ENCODE peak calls at places on chromosomes 13 and 19, in five cellular contexts. I, A, E, O and K are unnamed samples. For H3K27me3, the result is how much of the 10 kb centered on the place peaks cover.

GRCh38 chr13:69109891-69110525 is 997.6 kb upstream of the ATXN8OS start:
- DNase-seq in I (no peak), A (no peak), E (peak), O (no peak), K (no peak)

GRCh38 chr19:3522421-3523360 is 16.3 kb upstream of the TEKTIP1 start:
- DNase-seq in I (no peak), A (no peak), E (no peak), O (no peak), K (no peak)

GRCh38 chr19:13986348-13986904 is 19.7 kb downstream of the RFX1 start:
- DNase-seq in I (peak), A (no peak), E (peak), O (peak), K (peak)

GRCh38 chr13:50584856-50585580 is 258.5 kb downstream of the DLEU7 start:
- DNase-seq in I (no peak), A (no peak), E (peak), O (no peak), K (no peak)

GRCh38 chr13:20525601-20526544 is at the start of gene CRYL1:
- DNase-seq in I (peak), A (peak), E (peak), O (peak), K (peak)

GRCh38 chr13:106232680-106233079 is 302.8 kb downstream of the EFNB2 start:
- DNase-seq in I (no peak), A (peak), E (no peak), O (no peak), K (no peak)

GRCh38 chr13:77800219-77800618 is 102.7 kb downstream of the SLAIN1 start:
- DNase-seq in I (no peak), A (no peak), E (no peak), O (no peak), K (no peak)

GRCh38 chr19:12913011-12913561 is 6.0 kb downstream of the SYCE2 start:
- DNase-seq in I (no peak), A (peak), E (peak), O (peak), K (no peak)

GRCh38 chr19:11047856-11048255 is 41.4 kb upstream of the LDLR start:
- DNase-seq in I (no peak), A (no peak), E (no peak), O (no peak), K (no peak)
- TF ChIP-seq CTCF in I (no peak), A (no peak), E (no peak), O (no peak), K (no peak)

DNA sequence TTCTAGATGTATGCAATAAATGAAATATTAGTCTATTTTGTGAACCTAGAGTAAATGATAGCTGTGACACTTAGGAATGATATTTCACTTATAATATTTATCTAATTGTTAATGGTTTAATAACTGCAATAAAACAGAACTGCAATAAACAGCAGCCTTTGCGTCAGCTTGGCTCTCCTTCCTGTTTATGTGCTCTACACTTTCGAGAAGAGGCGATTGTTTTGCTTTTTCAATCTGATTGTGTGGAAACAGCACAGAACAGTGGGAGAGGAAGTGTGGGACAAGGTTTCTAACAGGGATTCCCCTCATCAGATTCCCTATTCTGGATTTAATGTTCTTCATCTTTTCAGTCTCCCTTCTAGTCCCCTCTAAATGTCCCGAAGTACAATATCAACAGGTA is 17.3 kb upstream of the TRPC4 start:
- DNase-seq in I (no peak), A (no peak), E (no peak), O (no peak), K (no peak)
- H3K27me3 ChIP-seq in I (under half), A (under half), E (under half), O (under half), K (under half)

DNA sequence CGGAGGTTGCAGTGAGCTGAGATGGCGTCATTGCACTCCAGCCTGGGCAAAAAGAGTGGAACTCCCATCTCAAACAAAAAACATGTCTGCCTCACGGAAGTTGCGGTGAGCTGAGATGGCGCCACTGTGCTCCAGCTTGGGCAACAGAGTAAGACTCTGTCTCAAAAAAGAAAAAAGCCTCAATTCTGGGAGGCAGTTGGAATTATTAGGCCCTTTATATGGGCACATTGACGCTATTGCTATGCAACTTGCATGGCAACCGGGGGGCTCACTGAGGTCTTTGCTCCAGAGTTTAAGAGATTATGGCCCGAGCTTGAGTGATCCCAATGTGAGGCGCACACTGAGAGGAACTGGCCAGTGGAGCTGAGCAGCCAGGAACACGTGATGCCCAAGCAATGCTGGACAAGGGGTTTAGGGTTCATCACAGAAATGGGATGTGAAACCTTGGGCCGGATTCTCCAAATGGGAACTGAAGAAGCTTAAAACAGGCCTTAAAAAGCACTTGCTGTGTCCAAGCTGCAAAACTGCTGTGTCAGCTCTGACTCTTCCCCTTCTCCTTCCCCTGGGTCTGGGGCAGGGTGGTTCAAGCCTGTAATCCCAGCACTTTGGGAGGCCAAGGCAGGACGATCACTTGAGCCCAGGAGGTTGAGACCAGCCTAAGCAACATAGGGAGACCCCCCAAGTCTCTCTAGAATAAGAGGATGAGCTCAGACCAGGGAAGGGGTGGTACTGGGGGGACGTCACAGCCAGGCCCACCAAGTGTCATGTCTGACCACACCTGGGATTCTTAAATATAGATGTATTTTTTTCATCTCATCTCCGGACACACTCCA is 2.5 kb downstream of the FTL start:
- DNase-seq in I (no peak), A (no peak), E (no peak), O (no peak), K (no peak)
- H3K27ac ChIP-seq in I (peak), A (peak), E (peak), O (peak), K (no peak)

GRCh38 chr13:37109080-37109678 is 3.7 kb upstream of the CSNK1A1L start:
- DNase-seq in I (no peak), A (peak), E (peak), O (no peak), K (no peak)
- TF ChIP-seq CTCF in I (peak), A (peak), E (peak), O (peak), K (peak)

GRCh38 chr19:35281303-35281702 is 1.0 kb upstream of the HAMP start:
- DNase-seq in I (no peak), A (no peak), E (no peak), O (no peak), K (no peak)
- H3K27me3 ChIP-seq in I (under half), A (under half), E (under half), O (under half), K (under half)

GRCh38 chr19:18508585-18508984 is 13.3 kb downstream of the ELL start:
- DNase-seq in I (no peak), A (no peak), E (no peak), O (no peak), K (no peak)
- H3K27ac ChIP-seq in I (peak), A (peak), E (no peak), O (peak), K (no peak)

DNA sequence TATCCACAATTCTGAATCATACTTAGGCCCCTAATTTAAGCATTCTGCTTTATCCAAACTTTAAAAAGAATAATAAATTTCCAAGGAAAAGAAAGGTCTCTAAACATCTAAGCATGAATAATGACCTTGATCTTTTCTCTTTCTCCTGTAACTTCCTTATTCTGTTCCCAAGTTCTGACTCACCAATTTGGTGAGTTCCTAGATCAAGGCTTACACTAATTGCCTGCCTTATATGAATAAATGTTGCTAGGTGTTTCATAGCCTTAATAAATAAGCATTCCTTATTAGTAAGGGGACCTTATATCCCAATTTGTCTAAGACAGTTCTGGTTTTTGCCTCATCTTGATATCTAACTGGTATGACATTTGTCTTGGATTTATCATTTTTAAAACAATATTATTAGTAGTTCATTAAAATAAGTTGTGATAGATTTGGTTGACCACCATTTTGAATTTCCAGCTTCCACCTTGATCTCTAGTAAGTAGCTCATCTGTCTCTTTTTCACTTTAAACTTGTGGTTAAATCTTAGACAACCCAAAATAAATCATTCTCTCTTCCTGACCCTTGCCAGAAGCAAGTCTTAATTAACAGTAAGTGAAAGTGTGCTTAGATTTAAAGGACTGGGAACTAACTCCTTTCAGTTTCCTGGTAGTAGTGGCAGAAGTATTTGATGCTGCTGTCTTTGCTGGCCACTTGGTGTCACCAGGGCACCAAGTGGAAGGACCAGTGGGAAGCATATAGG is 121.2 kb upstream of the MLNR start:
- DNase-seq in I (no peak), A (no peak), E (peak), O (no peak), K (no peak)
- TF ChIP-seq CTCF in I (no peak), A (peak), E (peak), O (no peak), K (no peak)